ENCODE peak calls at places on chromosome 21, in eight cellular contexts. B is HAP-1; C is ovary; H is CD8-positive, alpha-beta T cell; Y is IMR-90; N is cardiac muscle cell; W is fibroblast of lung; P is hepatocyte. U is an unnamed sample.

GRCh38 chr21:43189936-43190335 is 21.1 kb downstream of the CRYAA start:
- DNase-seq in Y (no peak), W (no peak), B (no peak), P (no peak), C (no peak), N (no peak), H (no peak), U (no peak)

GRCh38 chr21:29230541-29231275 is 68.0 kb upstream of the BACH1 start:
- DNase-seq in H (no peak), C (no peak), Y (no peak), W (peak; percentile 64), N (peak; percentile 21), B (no peak), P (no peak), U (no peak)

GRCh38 chr21:26070822-26071425 is 99.6 kb downstream of the APP start:
- DNase-seq in P (peak; percentile 30), W (peak; percentile 55), N (peak; percentile 71), H (peak; percentile 27), Y (peak; percentile 45), C (peak; percentile 56), B (peak; percentile 41), U (peak; percentile 47)

GRCh38 chr21:17732306-17732705 is 86.8 kb downstream of the C21orf91 start:
- DNase-seq in P (no peak), C (no peak), N (no peak), B (no peak), H (no peak), Y (peak; percentile 5), W (peak; percentile 30), U (no peak)

GRCh38 chr21:44527156-44527982 is 12.6 kb downstream of the KRTAP10-1 start:
- DNase-seq in P (no peak), C (no peak), W (no peak), N (no peak), H (peak; percentile 0), B (no peak), Y (no peak), U (no peak)

GRCh38 chr21:44618504-44618903 is 6.6 kb downstream of the KRTAP10-8 start:
- DNase-seq in P (no peak), W (peak; percentile 2), H (no peak), C (no peak), N (peak; percentile 9), Y (peak; percentile 14), B (no peak), U (no peak)

GRCh38 chr21:31173881-31174555 is 135.7 kb upstream of the KRTAP19-8 start:
- DNase-seq in B (peak; percentile 70), P (no peak), W (no peak), Y (no peak), C (no peak), H (no peak), N (peak; percentile 49), U (peak; percentile 18)

GRCh38 chr21:44999428-44999971 is 59.7 kb downstream of the SLX9 start:
- DNase-seq in C (no peak), N (no peak), H (no peak), W (no peak), P (no peak), Y (no peak), B (no peak), U (no peak)

GRCh38 chr21:28615276-28615675 is 377.4 kb downstream of the LTN1 start:
- DNase-seq in H (no peak), B (no peak), P (no peak), W (peak; percentile 91), Y (peak; percentile 84), C (no peak), N (peak; percentile 61), U (peak; percentile 10)

GRCh38 chr21:32411366-32412161 is 942 bp upstream of the EVA1C start:
- DNase-seq in C (peak; percentile 96), W (peak; percentile 68), N (peak; percentile 90), B (peak; percentile 72), H (peak; percentile 58), P (peak; percentile 67), Y (peak; percentile 38), U (peak; percentile 67)

GRCh38 chr21:44974676-44975075 is 34.8 kb downstream of the SLX9 start:
- DNase-seq in B (no peak), H (no peak), W (no peak), P (no peak), N (no peak), C (no peak), Y (no peak), U (no peak)

GRCh38 chr21:43975469-43976098 is 36.5 kb upstream of the TRAPPC10 start:
- DNase-seq in Y (peak; percentile 48), C (peak; percentile 83), N (peak; percentile 76), W (peak; percentile 41), P (peak; percentile 83), B (peak; percentile 89), H (peak; percentile 83), U (peak; percentile 60)

GRCh38 chr21:44578371-44579055 is 1.9 kb downstream of the KRTAP10-5 start:
- DNase-seq in B (no peak), P (no peak), N (no peak), W (no peak), H (no peak), Y (no peak), C (peak; percentile 7), U (no peak)

GRCh38 chr21:21295303-21295702 is 297.1 kb downstream of the NCAM2 start:
- DNase-seq in H (no peak), Y (no peak), P (no peak), C (no peak), B (no peak), W (no peak), N (no peak), U (no peak)

DNA sequence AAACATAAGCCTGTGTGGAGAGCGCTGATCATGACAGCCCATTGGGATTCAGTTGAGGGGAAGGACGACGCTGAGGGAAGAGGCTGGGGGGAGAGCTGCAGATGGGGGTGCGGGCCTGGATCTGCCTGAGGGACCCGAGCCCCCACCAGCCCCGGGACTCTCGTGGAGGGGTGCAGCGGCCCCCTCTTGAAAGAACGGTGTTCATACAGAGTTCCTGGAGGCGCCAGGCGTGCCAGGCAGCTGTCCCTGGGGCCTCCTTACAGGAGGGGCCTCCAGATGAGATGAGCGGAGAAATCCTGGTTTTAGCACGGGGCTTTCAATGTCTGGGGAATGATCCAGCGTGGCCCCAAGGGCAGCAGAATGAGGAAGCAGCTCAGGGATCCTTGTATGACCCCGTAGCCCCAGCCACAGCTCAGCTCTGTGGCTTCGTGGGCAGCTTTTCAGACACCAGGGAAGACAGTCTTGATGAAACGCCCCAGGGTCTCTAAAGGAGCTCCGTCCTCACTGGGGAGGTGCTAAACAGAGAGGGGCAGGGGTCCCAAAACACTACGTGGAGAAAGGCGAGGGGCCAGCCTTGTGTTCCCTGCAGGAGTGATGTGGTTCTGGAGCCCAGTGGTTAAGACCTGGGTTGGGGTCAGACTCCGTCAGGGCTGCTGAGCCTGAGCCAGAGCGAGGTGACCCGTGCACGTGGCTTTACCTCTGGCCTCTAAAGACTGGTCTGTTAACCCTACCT is 7.2 kb upstream of the DSCAM start:
- DNase-seq in C (no peak), N (no peak), P (no peak), W (no peak), B (no peak), Y (no peak), H (no peak), U (no peak)
- H3K4me3 ChIP-seq in C (no peak overlapping the region), N (no peak overlapping the region), P (no peak overlapping the region), W (no peak overlapping the region), B (no peak overlapping the region), Y (no peak overlapping the region), H (no peak overlapping the region), U (no peak overlapping the region)

GRCh38 chr21:46229923-46230260 is 1.3 kb upstream of the LSS start:
- DNase-seq in H (no peak), N (no peak), B (no peak), C (no peak), Y (no peak), P (no peak), W (no peak), U (no peak)
- H3K4me3 ChIP-seq in H (peak overlapping the region; percentile 71), N (peak overlapping the region; percentile 51), B (peak overlapping the region; percentile 46), C (no peak overlapping the region), Y (no peak overlapping the region), P (no peak overlapping the region), W (peak overlapping the region; percentile 56), U (peak overlapping the region; percentile 72)

GRCh38 chr21:38504056-38504455 is 5.8 kb upstream of the ERG start:
- DNase-seq in H (no peak), W (no peak), B (no peak), P (no peak), C (no peak), Y (no peak), N (peak; percentile 66), U (no peak)

GRCh38 chr21:38503588-38503987 is 5.3 kb upstream of the ERG start:
- DNase-seq in H (no peak), W (peak; percentile 94), N (peak; percentile 66), C (no peak), Y (peak; percentile 3), B (no peak), P (no peak), U (no peak)

GRCh38 chr21:38505654-38506523 is 7.6 kb upstream of the ERG start:
- DNase-seq in H (no peak), N (peak; percentile 85), Y (peak; percentile 71), P (peak; percentile 78), C (peak; percentile 45), W (peak; percentile 70), B (peak; percentile 9), U (peak; percentile 37)

GRCh38 chr21:38507374-38507942 is 9.2 kb upstream of the ERG start:
- DNase-seq in W (no peak), H (no peak), Y (no peak), C (no peak), P (no peak), N (no peak), B (no peak), U (no peak)

GRCh38 chr21:38506606-38507331 is 8.5 kb upstream of the ERG start:
- DNase-seq in Y (no peak), P (no peak), W (no peak), C (no peak), N (peak; percentile 17), B (no peak), H (no peak), U (no peak)
- H3K4me3 ChIP-seq in Y (no peak overlapping the region), P (no peak overlapping the region), W (no peak overlapping the region), C (no peak overlapping the region), N (no peak overlapping the region), B (no peak overlapping the region), H (no peak overlapping the region), U (no peak overlapping the region)

GRCh38 chr21:36964832-36965719 is 1.4 kb downstream of the HLCS start:
- DNase-seq in P (no peak), Y (no peak), H (no peak), W (no peak), B (no peak), C (no peak), N (no peak), U (no peak)
- H3K4me3 ChIP-seq in P (peak overlapping the region; percentile 92), Y (no peak overlapping the region), H (no peak overlapping the region), W (no peak overlapping the region), B (peak overlapping the region; percentile 66), C (no peak overlapping the region), N (peak overlapping the region; percentile 92), U (peak overlapping the region; percentile 81)

DNA sequence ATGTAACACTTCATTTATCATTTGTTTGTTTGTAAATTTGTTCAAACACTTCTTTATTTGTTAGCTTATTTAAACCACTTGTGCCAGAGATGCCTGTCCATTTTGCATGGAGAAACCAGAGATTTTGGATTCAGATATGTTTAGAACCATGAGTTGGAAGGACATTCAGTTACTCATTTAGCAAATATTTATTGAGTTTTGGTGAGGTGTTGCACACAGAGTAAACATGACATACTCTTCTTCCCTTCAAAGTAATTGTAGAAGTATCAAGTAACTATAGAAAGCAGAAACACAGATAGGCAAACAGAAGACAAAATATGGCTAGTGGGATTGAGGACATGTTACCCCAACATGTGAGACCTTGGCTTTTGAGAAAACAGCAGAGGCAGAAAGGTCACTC is 136.8 kb upstream of the USP25 start:
- DNase-seq in N (no peak), Y (no peak), H (no peak), W (no peak), P (no peak), C (no peak), B (no peak), U (no peak)
- H3K4me3 ChIP-seq in N (no peak overlapping the region), Y (no peak overlapping the region), H (no peak overlapping the region), W (no peak overlapping the region), P (no peak overlapping the region), C (no peak overlapping the region), B (no peak overlapping the region), U (no peak overlapping the region)

GRCh38 chr21:34891610-34891943 is 157.5 kb downstream of the RUNX1 start:
- DNase-seq in N (no peak), P (no peak), W (no peak), B (no peak), H (no peak), C (no peak), Y (no peak), U (no peak)
- H3K4me3 ChIP-seq in N (no peak overlapping the region), P (peak overlapping the region; percentile 22), W (peak overlapping the region; percentile 59), B (no peak overlapping the region), H (no peak overlapping the region), C (no peak overlapping the region), Y (peak overlapping the region; percentile 46), U (no peak overlapping the region)

U was measured in MG63.